ENCODE peak calls at places on chromosomes 3 and 15, in eight cellular contexts. M, R, E, O, W, I, X and U are unnamed samples.

GRCh38 chr3:48433472-48434118 is 3.7 kb upstream of the PLXNB1 start:
- DNase-seq in O (no peak), W (peak), R (no peak), E (no peak), I (no peak), M (peak), X (peak), U (no peak)

GRCh38 chr3:194540268-194540937 is 53.6 kb upstream of the ATP13A3 start:
- DNase-seq in W (no peak), O (peak), I (no peak), X (no peak), M (peak), R (no peak), E (no peak), U (no peak)

GRCh38 chr3:69751118-69751517 is 11.9 kb downstream of the MITF start:
- DNase-seq in X (no peak), W (no peak), E (no peak), O (no peak), I (no peak), M (no peak), R (no peak), U (no peak)

GRCh38 chr3:142356818-142357217 is 91.0 kb downstream of the XRN1 start:
- DNase-seq in O (no peak), W (no peak), M (no peak), X (no peak), I (no peak), E (no peak), R (no peak), U (no peak)

GRCh38 chr3:66153961-66154923 is 66.6 kb upstream of the SLC25A26 start:
- DNase-seq in O (peak), R (no peak), I (no peak), M (peak), W (no peak), E (peak), X (no peak), U (no peak)

GRCh38 chr15:85489773-85490493 is 109.5 kb downstream of the AKAP13 start:
- DNase-seq in W (no peak), O (no peak), R (no peak), M (no peak), X (no peak), I (no peak), E (no peak), U (no peak)

GRCh38 chr3:100927775-100928174 is 65.4 kb downstream of the ABI3BP start:
- DNase-seq in X (peak), R (no peak), W (no peak), E (no peak), M (peak), I (no peak), O (no peak), U (no peak)

GRCh38 chr3:72563690-72564370 is 284.4 kb downstream of the SHQ1 start:
- DNase-seq in E (no peak), M (no peak), R (no peak), W (no peak), X (no peak), O (no peak), I (no peak), U (no peak)

GRCh38 chr3:17845026-17845425 is 102.6 kb upstream of the TBC1D5 start:
- DNase-seq in M (no peak), O (no peak), W (no peak), I (no peak), E (no peak), X (peak), R (no peak), U (no peak)

GRCh38 chr3:179415377-179415776 is 35.9 kb downstream of the GNB4 start:
- DNase-seq in O (no peak), E (no peak), M (no peak), X (no peak), W (no peak), R (no peak), I (no peak), U (no peak)

GRCh38 chr3:192869131-192870027 is 48.3 kb downstream of the MB21D2 start:
- DNase-seq in W (no peak), O (peak), R (no peak), M (peak), I (no peak), X (no peak), E (peak), U (no peak)

GRCh38 chr3:99789322-99789721 is 28.3 kb upstream of the CMSS1 start:
- DNase-seq in W (no peak), M (peak), E (peak), O (peak), I (no peak), R (peak), X (peak), U (no peak)

GRCh38 chr3:188204516-188204915 is 50.6 kb downstream of the LPP start:
- DNase-seq in I (no peak), E (no peak), X (no peak), W (no peak), R (no peak), M (no peak), O (no peak), U (no peak)

GRCh38 chr15:37789392-37789776 is 145.1 kb upstream of the TMCO5A start:
- DNase-seq in R (no peak), W (no peak), X (no peak), I (no peak), E (peak), M (no peak), O (no peak), U (no peak)

GRCh38 chr3:41169038-41169437 is 30.3 kb upstream of the CTNNB1 start:
- DNase-seq in W (no peak), X (peak), E (peak), R (no peak), I (no peak), O (no peak), M (no peak), U (no peak)

GRCh38 chr15:101242160-101242998 is 9.5 kb downstream of the CHSY1 start:
- DNase-seq in I (no peak), E (peak), X (peak), R (no peak), M (peak), W (no peak), O (peak), U (no peak)

GRCh38 chr3:185280572-185281365 is 26.9 kb upstream of the EHHADH start:
- DNase-seq in O (no peak), R (no peak), X (peak), I (no peak), E (peak), M (peak), W (no peak), U (no peak)

GRCh38 chr15:27681038-27681437 is 418.1 kb downstream of the OCA2 start:
- DNase-seq in W (no peak), E (no peak), R (no peak), O (no peak), X (no peak), I (no peak), M (no peak), U (no peak)

GRCh38 chr15:66481107-66481856 is 16.3 kb downstream of the SNAPC5 start:
- DNase-seq in O (no peak), X (peak), I (no peak), M (peak), E (peak), W (no peak), R (no peak), U (no peak)

GRCh38 chr3:101615525-101615924 is 41.5 kb downstream of the PCNP start:
- DNase-seq in M (no peak), W (no peak), X (no peak), R (no peak), E (no peak), O (no peak), I (no peak), U (no peak)

GRCh38 chr3:133987933-133988484 is 41.7 kb downstream of the SLCO2A1 start:
- DNase-seq in I (no peak), W (no peak), E (no peak), O (no peak), M (no peak), X (no peak), R (no peak), U (no peak)

GRCh38 chr3:155497930-155498647 is 204.6 kb upstream of the STRIT1 start:
- DNase-seq in R (no peak), W (no peak), O (no peak), M (peak), E (peak), X (peak), I (no peak), U (no peak)

GRCh38 chr15:41648770-41649169 is 11.4 kb upstream of the MGA start:
- DNase-seq in E (peak), W (no peak), I (no peak), O (no peak), M (peak), X (peak), R (no peak), U (no peak)

GRCh38 chr3:194142156-194142910 is 6.4 kb downstream of the HES1 start:
- DNase-seq in X (no peak), R (no peak), O (no peak), M (no peak), I (no peak), W (peak), E (no peak), U (no peak)

GRCh38 chr3:109050591-109051167 is 67.3 kb downstream of the MORC1 start:
- DNase-seq in O (no peak), E (peak), R (no peak), M (peak), W (no peak), I (no peak), X (peak), U (no peak)

GRCh38 chr15:48966595-48967301 is 3.0 kb upstream of the SHC4 start:
- DNase-seq in M (peak), X (peak), W (no peak), O (no peak), E (peak), R (no peak), I (no peak), U (no peak)

GRCh38 chr3:28022916-28023315 is 218.5 kb upstream of the CMC1 start:
- DNase-seq in E (no peak), X (no peak), I (no peak), M (no peak), R (no peak), O (no peak), W (no peak), U (no peak)

GRCh38 chr3:113065336-113065735 is 74.6 kb downstream of the GTPBP8 start:
- DNase-seq in I (no peak), M (no peak), O (no peak), R (no peak), X (no peak), W (no peak), E (no peak), U (no peak)

GRCh38 chr3:10483364-10483675 is 22.1 kb downstream of the ATP2B2 start:
- DNase-seq in M (no peak), X (no peak), R (no peak), E (no peak), W (no peak), O (no peak), I (no peak), U (no peak)

GRCh38 chr15:90001062-90001682 is at the start of gene ZNF710:
- DNase-seq in M (peak), I (peak), X (peak), E (peak), R (peak), W (peak), O (peak), U (no peak)

GRCh38 chr15:60370804-60371700 is 26.7 kb downstream of the ANXA2 start:
- DNase-seq in W (peak), O (peak), I (no peak), R (no peak), M (peak), X (peak), E (peak), U (no peak)

GRCh38 chr3:64084640-64085039 is 61.3 kb upstream of the PSMD6 start:
- DNase-seq in E (peak), X (peak), R (no peak), I (no peak), M (peak), W (no peak), O (no peak), U (no peak)

GRCh38 chr3:160754371-160754854 is 1.6 kb upstream of the PPM1L start:
- DNase-seq in O (peak), M (peak), R (peak), W (no peak), E (peak), X (peak), I (no peak), U (no peak)

GRCh38 chr3:14879161-14879888 is 60.6 kb downstream of the FGD5 start:
- DNase-seq in X (no peak), E (peak), W (peak), M (no peak), R (no peak), O (peak), I (peak), U (no peak)

GRCh38 chr3:128749035-128749434 is 23.1 kb downstream of the RAB7A start:
- DNase-seq in R (no peak), O (no peak), I (no peak), X (no peak), M (no peak), W (no peak), E (no peak), U (no peak)

GRCh38 chr15:92049290-92050008 is 195.9 kb downstream of the SLCO3A1 start:
- DNase-seq in E (no peak), M (no peak), X (no peak), O (no peak), R (no peak), W (no peak), I (no peak), U (no peak)

GRCh38 chr3:146160964-146161724 is at the start of gene PLOD2:
- DNase-seq in M (peak), I (no peak), R (peak), W (peak), X (peak), O (peak), E (peak), U (peak)

GRCh38 chr3:17632401-17633100 is 109.9 kb downstream of the TBC1D5 start:
- DNase-seq in W (no peak), M (peak), O (no peak), X (peak), R (no peak), E (peak), I (no peak), U (no peak)

DNA sequence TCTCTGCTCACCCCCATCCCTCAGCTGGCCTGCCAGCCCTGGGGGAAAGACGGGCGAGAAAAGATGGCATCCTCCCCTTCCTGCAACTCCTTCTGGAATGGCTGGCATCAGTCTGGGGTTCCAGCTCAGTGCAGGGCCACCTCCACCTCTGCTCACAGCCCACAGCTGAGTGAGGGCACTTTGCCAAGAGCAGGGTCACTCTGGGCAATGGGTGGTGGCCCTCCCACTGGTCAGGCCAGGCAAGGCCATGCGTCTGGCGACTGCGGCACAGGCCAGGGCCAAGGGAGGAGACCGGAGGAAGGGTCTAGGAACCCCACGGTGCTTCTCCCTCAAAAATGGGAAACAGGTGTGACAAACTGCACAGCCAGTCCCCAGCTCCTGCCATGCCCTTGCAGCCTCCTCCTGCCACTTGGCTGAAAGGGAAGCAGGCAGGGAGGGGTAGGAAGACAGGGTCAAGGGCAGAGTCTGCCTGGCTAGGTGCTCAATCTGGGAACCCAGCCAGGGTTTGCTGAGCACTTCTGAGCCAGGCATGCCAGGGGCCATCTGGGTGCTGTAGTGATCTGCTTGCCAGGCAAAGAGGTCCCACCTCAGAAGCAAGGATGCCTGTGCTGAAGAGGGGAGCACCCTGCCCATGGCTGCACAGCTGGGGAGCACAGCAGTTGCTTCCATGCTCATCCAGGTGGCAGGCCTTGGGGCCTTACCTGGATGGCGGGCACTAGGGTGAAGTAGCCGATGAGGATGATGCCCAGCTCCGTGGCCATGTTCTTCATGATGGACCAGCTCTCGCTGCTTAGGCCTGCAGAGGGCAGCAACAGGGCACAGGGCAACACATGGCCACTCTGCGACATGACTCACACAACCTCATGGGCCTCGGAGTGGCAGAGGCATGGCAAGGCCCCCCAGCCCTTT is 41.2 kb downstream of the PTPN23 start:
- DNase-seq in O (peak), X (peak), W (peak), I (no peak), E (no peak), R (no peak), M (no peak), U (no peak)
- TF ChIP-seq CTCF in O (no peak), X (peak), W (no peak), I (no peak), E (peak), R (peak), M (peak), U (peak)

GRCh38 chr3:62566022-62566557 is 192.7 kb upstream of the FEZF2 start:
- DNase-seq in R (no peak), I (no peak), E (no peak), X (no peak), O (no peak), M (no peak), W (no peak), U (no peak)
- TF ChIP-seq CTCF in R (no peak), I (no peak), E (no peak), X (no peak), O (no peak), M (no peak), W (no peak), U (no peak)

GRCh38 chr3:170414202-170414663 is 4.4 kb upstream of the CLDN11 start:
- DNase-seq in R (no peak), X (peak), O (peak), E (peak), W (no peak), M (peak), I (no peak), U (no peak)

GRCh38 chr3:170405101-170405500 is 13.6 kb upstream of the CLDN11 start:
- DNase-seq in E (no peak), I (no peak), R (no peak), X (no peak), O (no peak), W (no peak), M (no peak), U (no peak)

GRCh38 chr3:170413291-170413690 is 5.4 kb upstream of the CLDN11 start:
- DNase-seq in R (no peak), W (no peak), O (no peak), I (no peak), X (no peak), M (no peak), E (no peak), U (no peak)

GRCh38 chr3:170410428-170411029 is 8.1 kb upstream of the CLDN11 start:
- DNase-seq in R (no peak), O (no peak), I (no peak), M (no peak), W (no peak), X (no peak), E (peak), U (no peak)
- TF ChIP-seq CTCF in R (peak), O (peak), I (peak), M (peak), W (no peak), X (peak), E (peak), U (peak)

DNA sequence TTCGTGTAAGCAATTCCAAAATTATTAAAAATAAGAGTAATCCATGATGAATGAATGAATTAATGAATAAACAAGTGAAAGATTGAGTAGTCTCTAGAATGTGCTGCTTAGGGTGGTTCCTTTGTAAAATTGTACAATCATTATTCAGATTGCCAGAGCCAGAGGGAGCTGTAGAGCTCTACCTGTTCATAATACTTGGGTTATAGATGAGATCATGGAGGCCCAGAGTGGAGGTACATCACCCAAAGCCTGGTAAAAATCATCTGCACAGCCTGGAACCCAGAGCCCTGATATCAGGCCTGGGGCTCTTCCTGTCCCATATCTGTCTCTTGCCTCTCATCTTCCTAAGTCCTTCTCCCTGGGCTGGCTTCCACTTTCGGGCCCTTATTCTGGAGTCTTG is 297.2 kb downstream of the RPLP1 start:
- DNase-seq in I (no peak), M (no peak), X (peak), O (no peak), W (no peak), E (no peak), R (no peak), U (no peak)
- TF ChIP-seq CTCF in I (peak), M (peak), X (peak), O (peak), W (no peak), E (no peak), R (no peak), U (no peak)

GRCh38 chr3:42637001-42637400 is 16.5 kb upstream of the ZBTB47 start:
- DNase-seq in O (no peak), X (no peak), M (no peak), W (no peak), E (no peak), R (no peak), I (no peak), U (no peak)

GRCh38 chr3:42638339-42638842 is 15.1 kb upstream of the ZBTB47 start:
- DNase-seq in X (no peak), M (no peak), O (no peak), E (no peak), R (no peak), W (no peak), I (peak), U (no peak)

GRCh38 chr3:42633544-42633943 is 20.0 kb upstream of the ZBTB47 start:
- DNase-seq in X (no peak), I (no peak), W (no peak), E (no peak), O (no peak), R (no peak), M (peak), U (no peak)

GRCh38 chr3:42632146-42632545 is 21.4 kb upstream of the ZBTB47 start:
- DNase-seq in R (no peak), O (no peak), X (peak), E (peak), I (no peak), W (no peak), M (peak), U (no peak)

GRCh38 chr3:42635111-42635510 is 18.4 kb upstream of the ZBTB47 start:
- DNase-seq in X (peak), I (no peak), W (no peak), R (no peak), M (peak), O (no peak), E (peak), U (no peak)
- TF ChIP-seq CTCF in X (no peak), I (no peak), W (no peak), R (peak), M (peak), O (no peak), E (no peak), U (no peak)

GRCh38 chr3:124582621-124583437 is 147.4 kb upstream of the UMPS start:
- DNase-seq in O (no peak), X (no peak), I (no peak), R (no peak), E (no peak), W (no peak), M (no peak), U (no peak)

GRCh38 chr3:124584552-124585391 is 145.5 kb upstream of the UMPS start:
- DNase-seq in M (peak), E (peak), I (peak), W (peak), R (peak), X (peak), O (peak), U (peak)

GRCh38 chr3:124579641-124580040 is 150.6 kb upstream of the UMPS start:
- DNase-seq in W (no peak), M (no peak), E (no peak), I (no peak), R (no peak), X (no peak), O (no peak), U (no peak)

GRCh38 chr3:124584245-124584551 is 146.1 kb upstream of the UMPS start:
- DNase-seq in X (no peak), R (no peak), I (no peak), M (no peak), O (no peak), E (no peak), W (no peak), U (no peak)

DNA sequence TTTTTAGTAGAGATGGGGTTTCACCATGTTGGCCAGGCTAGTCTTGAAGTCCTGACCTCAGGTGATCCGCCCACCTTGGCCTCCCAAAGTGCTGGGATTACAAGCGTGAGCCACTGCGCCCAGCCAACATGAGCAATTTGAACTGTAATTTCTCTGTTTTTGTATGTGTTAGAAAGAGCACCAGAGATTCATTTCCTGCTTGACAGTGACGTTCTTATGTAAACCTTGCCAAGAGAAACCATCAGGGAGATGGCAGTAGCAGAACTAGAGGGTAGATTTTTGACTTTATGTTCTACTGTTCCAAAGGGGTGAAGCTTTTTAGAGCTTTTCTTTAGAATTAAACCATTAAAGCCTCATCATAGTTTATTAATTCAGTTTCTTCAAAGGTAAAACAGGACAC is 148.1 kb upstream of the UMPS start:
- DNase-seq in E (no peak), X (no peak), R (no peak), M (no peak), I (no peak), W (no peak), O (no peak), U (no peak)
- TF ChIP-seq CTCF in E (no peak), X (no peak), R (no peak), M (no peak), I (no peak), W (no peak), O (no peak), U (no peak)

GRCh38 chr3:38001456-38002081 is 11.0 kb downstream of the VILL start:
- DNase-seq in R (no peak), O (no peak), W (peak), E (no peak), I (no peak), M (no peak), X (no peak), U (no peak)
- TF ChIP-seq CTCF in R (no peak), O (no peak), W (no peak), E (peak), I (no peak), M (peak), X (no peak), U (peak)